ENCODE peak calls at places on chromosome 3, in eight cellular contexts. F, K, G, L, N, M, E and P are unnamed samples. For H3K4me1, the result is how much of the 10 kb centered on the place peaks cover.

GRCh38 chr3:48514431-48515227 is 10.7 kb upstream of the SHISA5 start:
- DNase-seq in F (no peak), K (no peak), G (no peak), L (no peak), N (no peak), M (no peak), E (no peak), P (no peak)

GRCh38 chr3:18438586-18438985 is 13.4 kb upstream of the SATB1 start:
- DNase-seq in F (no peak), K (no peak), G (no peak), L (no peak), N (no peak), M (no peak), E (no peak), P (no peak)

GRCh38 chr3:128971421-128971820 is 22.5 kb downstream of the CFAP92 start:
- DNase-seq in F (peak), K (no peak), G (peak), L (peak), N (no peak), M (no peak), E (no peak), P (no peak)

GRCh38 chr3:193605876-193606275 is 12.9 kb downstream of the OPA1 start:
- DNase-seq in F (peak), K (no peak), G (peak), L (no peak), N (no peak), M (peak), E (peak), P (peak)

GRCh38 chr3:175743733-175744400 is 884.7 kb downstream of the NAALADL2 start:
- DNase-seq in F (peak), K (peak), G (peak), L (no peak), N (no peak), M (no peak), E (no peak), P (no peak)

GRCh38 chr3:111799951-111800350 is 59.1 kb upstream of the PHLDB2 start:
- DNase-seq in F (no peak), K (peak), G (no peak), L (no peak), N (no peak), M (no peak), E (no peak), P (no peak)

GRCh38 chr3:44981751-44982150 is 5.7 kb downstream of the EXOSC7 start:
- DNase-seq in F (no peak), K (no peak), G (no peak), L (no peak), N (no peak), M (no peak), E (no peak), P (no peak)

GRCh38 chr3:142846779-142847577 is 41.9 kb downstream of the PCOLCE2 start:
- DNase-seq in F (no peak), K (no peak), G (peak), L (no peak), N (no peak), M (no peak), E (no peak), P (no peak)

GRCh38 chr3:162704991-162705390 is 1208.4 kb downstream of the OTOL1 start:
- DNase-seq in F (no peak), K (no peak), G (no peak), L (no peak), N (no peak), M (no peak), E (no peak), P (no peak)

GRCh38 chr3:49724586-49724985 is 835 bp upstream of the GMPPB start:
- DNase-seq in F (no peak), K (no peak), G (no peak), L (peak), N (no peak), M (no peak), E (peak), P (no peak)

GRCh38 chr3:168249048-168249538 is 153.4 kb upstream of the GOLIM4 start:
- DNase-seq in F (peak), K (no peak), G (peak), L (no peak), N (no peak), M (peak), E (no peak), P (peak)

GRCh38 chr3:105145516-105145915 is 221.2 kb upstream of the ALCAM start:
- DNase-seq in F (no peak), K (no peak), G (no peak), L (no peak), N (no peak), M (no peak), E (no peak), P (no peak)

GRCh38 chr3:68876112-68876713 is 56.1 kb downstream of the TAFA4 start:
- DNase-seq in F (peak), K (peak), G (peak), L (no peak), N (no peak), M (peak), E (no peak), P (peak)

GRCh38 chr3:124879395-124879723 is 7.8 kb downstream of the ITGB5 start:
- DNase-seq in F (no peak), K (no peak), G (no peak), L (no peak), N (no peak), M (no peak), E (no peak), P (no peak)

GRCh38 chr3:4633078-4634004 is 140.2 kb downstream of the ITPR1 start:
- DNase-seq in F (peak), K (no peak), G (peak), L (no peak), N (no peak), M (peak), E (no peak), P (no peak)

GRCh38 chr3:120177151-120177550 is 82.9 kb upstream of the GSK3B start:
- DNase-seq in F (peak), K (peak), G (peak), L (peak), N (no peak), M (peak), E (peak), P (no peak)

GRCh38 chr3:86990171-86990733 is 697 bp downstream of the VGLL3 start:
- DNase-seq in F (no peak), K (no peak), G (no peak), L (peak), N (peak), M (no peak), E (peak), P (peak)

GRCh38 chr3:126543457-126544090 is 15.2 kb downstream of the C3orf22 start:
- DNase-seq in F (no peak), K (no peak), G (no peak), L (no peak), N (no peak), M (no peak), E (peak), P (no peak)

GRCh38 chr3:123281929-123282328 is 80.2 kb downstream of the SEC22A start:
- DNase-seq in F (no peak), K (no peak), G (no peak), L (no peak), N (no peak), M (no peak), E (peak), P (no peak)

GRCh38 chr3:185175370-185175987 is 22.6 kb upstream of the C3orf70 start:
- DNase-seq in F (peak), K (no peak), G (peak), L (peak), N (no peak), M (no peak), E (peak), P (peak)

GRCh38 chr3:93861021-93861420 is 112.7 kb downstream of the PROS1 start:
- DNase-seq in F (no peak), K (no peak), G (no peak), L (no peak), N (no peak), M (no peak), E (no peak), P (no peak)

GRCh38 chr3:186471781-186472180 is 72.4 kb downstream of the CRYGS start:
- DNase-seq in F (no peak), K (no peak), G (no peak), L (no peak), N (no peak), M (no peak), E (peak), P (no peak)

GRCh38 chr3:188288153-188288552 is 134.2 kb downstream of the LPP start:
- DNase-seq in F (no peak), K (no peak), G (no peak), L (no peak), N (no peak), M (no peak), E (no peak), P (no peak)

GRCh38 chr3:169822540-169822939 is 9.8 kb upstream of the LRRC34 start:
- DNase-seq in F (no peak), K (no peak), G (no peak), L (no peak), N (no peak), M (no peak), E (no peak), P (no peak)

GRCh38 chr3:148931574-148931973 is 59.8 kb upstream of the GYG1 start:
- DNase-seq in F (no peak), K (no peak), G (no peak), L (no peak), N (no peak), M (no peak), E (no peak), P (no peak)
- TF ChIP-seq CTCF in F (no peak), K (no peak), G (no peak), L (no peak), N (no peak), M (no peak), E (peak), P (no peak)

GRCh38 chr3:52318186-52318793 is 2.2 kb downstream of the DNAH1 start:
- DNase-seq in F (no peak), K (no peak), G (no peak), L (no peak), N (no peak), M (no peak), E (no peak), P (peak)

GRCh38 chr3:52315977-52316764 is at the start of gene DNAH1:
- DNase-seq in F (no peak), K (no peak), G (no peak), L (no peak), N (no peak), M (no peak), E (no peak), P (no peak)

GRCh38 chr3:52317601-52318000 is 1.5 kb downstream of the DNAH1 start:
- DNase-seq in F (peak), K (no peak), G (peak), L (peak), N (peak), M (peak), E (peak), P (no peak)

GRCh38 chr3:52315006-52315405 is 1.1 kb upstream of the DNAH1 start:
- DNase-seq in F (no peak), K (no peak), G (no peak), L (no peak), N (no peak), M (no peak), E (no peak), P (no peak)

GRCh38 chr3:52317178-52317577 is 1.1 kb downstream of the DNAH1 start:
- DNase-seq in F (no peak), K (no peak), G (no peak), L (no peak), N (no peak), M (no peak), E (no peak), P (no peak)
- H3K4me1 ChIP-seq in F (under half), K (under half), G (under half), L (under half), N (under half), M (under half), E (under half), P (under half)

GRCh38 chr3:23867400-23867799 is 49.4 kb downstream of the NKIRAS1 start:
- DNase-seq in F (no peak), K (no peak), G (no peak), L (no peak), N (no peak), M (peak), E (no peak), P (no peak)
- TF ChIP-seq CTCF in F (no peak), K (peak), G (no peak), L (no peak), N (no peak), M (no peak), E (peak), P (no peak)

GRCh38 chr3:98171066-98171465 is 4.6 kb downstream of the OR5H15 start:
- DNase-seq in F (no peak), K (no peak), G (no peak), L (no peak), N (no peak), M (no peak), E (no peak), P (no peak)

GRCh38 chr3:98172621-98173020 is 6.1 kb downstream of the OR5H15 start:
- DNase-seq in F (no peak), K (no peak), G (no peak), L (no peak), N (no peak), M (no peak), E (no peak), P (no peak)
- H3K4me1 ChIP-seq in F (under half), K (under half), G (under half), L (under half), N (under half), M (under half), E (under half), P (under half)

GRCh38 chr3:122091602-122092006 is 36.4 kb downstream of the CD86 start:
- DNase-seq in F (no peak), K (no peak), G (no peak), L (no peak), N (no peak), M (no peak), E (no peak), P (no peak)

GRCh38 chr3:122094693-122095092 is 39.5 kb downstream of the CD86 start:
- DNase-seq in F (no peak), K (no peak), G (no peak), L (no peak), N (no peak), M (no peak), E (no peak), P (no peak)

GRCh38 chr3:122088519-122088918 is 33.4 kb downstream of the CD86 start:
- DNase-seq in F (no peak), K (no peak), G (no peak), L (no peak), N (no peak), M (no peak), E (no peak), P (no peak)

GRCh38 chr3:122094125-122094524 is 39.0 kb downstream of the CD86 start:
- DNase-seq in F (no peak), K (no peak), G (no peak), L (no peak), N (no peak), M (no peak), E (no peak), P (no peak)

GRCh38 chr3:122092460-122093165 is 37.5 kb downstream of the CD86 start:
- DNase-seq in F (no peak), K (no peak), G (peak), L (peak), N (no peak), M (peak), E (peak), P (no peak)
- TF ChIP-seq CTCF in F (peak), K (peak), G (peak), L (peak), N (no peak), M (peak), E (peak), P (peak)

DNA sequence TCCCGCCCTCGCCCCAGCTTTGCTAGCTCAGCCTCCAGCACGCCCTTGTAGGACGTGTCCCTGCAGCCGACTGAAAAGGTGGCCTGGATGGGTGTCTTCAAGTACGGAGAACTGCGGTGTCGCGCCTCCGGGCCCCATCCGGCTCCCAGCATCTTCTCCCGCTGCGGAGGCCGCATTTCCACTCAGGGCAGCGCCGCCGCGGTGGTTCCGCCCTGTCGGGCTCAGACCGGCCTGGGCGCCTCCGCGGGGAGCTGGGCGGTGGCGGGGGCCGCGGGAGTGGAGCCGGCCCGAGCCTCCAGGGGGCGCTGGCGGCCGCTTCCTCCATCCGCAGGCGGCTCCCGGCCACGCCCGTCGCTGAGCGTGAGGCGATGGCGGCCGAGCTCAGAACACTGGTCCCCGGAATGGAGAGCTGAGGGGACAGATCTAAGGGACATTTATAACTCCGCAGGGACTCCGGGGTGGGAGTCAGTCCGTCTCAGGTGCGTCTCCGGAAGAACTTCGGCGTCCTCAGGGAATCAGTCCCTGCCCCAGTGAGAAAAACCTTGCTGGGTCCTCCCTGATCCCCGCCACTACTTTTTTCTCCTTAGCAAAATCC is 13.6 kb upstream of the SMCO1 start:
- DNase-seq in F (peak), K (no peak), G (peak), L (peak), N (peak), M (peak), E (peak), P (peak)
- H3K4me1 ChIP-seq in F (under half), K (under half), G (under half), L (under half), N (under half), M (under half), E (under half), P (under half)